ENCODE peak calls at places on chromosomes 16 and 17, in nine cellular contexts. One of them, this sample, is unnamed.

GRCh38 chr17:81127133-81127455 is 38.2 kb upstream of the PVALEF start:
- DNase-seq in dorsolateral prefrontal cortex: no peak
- DNase-seq in progenitor cell of endocrine pancreas: no peak
- DNase-seq in NCI-H1930: no peak
- DNase-seq in stimulated activated CD4-positive, alpha-beta T cell treated with anti-CD3 and anti-CD28 coated beads, Interleukin-1b, Interleukin-23, amount 100 ng/mL, for 24 hours: no peak
- DNase-seq in omental fat pad: no peak
- DNase-seq in A172: no peak
- DNase-seq in kidney tubule cell: no peak
- DNase-seq in EH: no peak
- DNase-seq in this sample: no peak

GRCh38 chr17:61251939-61252865 is 147.4 kb upstream of the TBX2 start:
- DNase-seq in kidney tubule cell: peak
- DNase-seq in A172: peak
- DNase-seq in NCI-H1930: no peak
- DNase-seq in omental fat pad: peak
- DNase-seq in dorsolateral prefrontal cortex: peak
- DNase-seq in stimulated activated CD4-positive, alpha-beta T cell treated with anti-CD3 and anti-CD28 coated beads, Interleukin-1b, Interleukin-23, amount 100 ng/mL, for 24 hours: no peak
- DNase-seq in progenitor cell of endocrine pancreas: no peak
- DNase-seq in EH: peak
- DNase-seq in this sample: no peak

GRCh38 chr16:77943770-77944169 is 78.6 kb upstream of the CLEC3A start:
- DNase-seq in stimulated activated CD4-positive, alpha-beta T cell treated with anti-CD3 and anti-CD28 coated beads, Interleukin-1b, Interleukin-23, amount 100 ng/mL, for 24 hours: no peak
- DNase-seq in omental fat pad: no peak
- DNase-seq in A172: no peak
- DNase-seq in EH: no peak
- DNase-seq in NCI-H1930: peak
- DNase-seq in kidney tubule cell: no peak
- DNase-seq in progenitor cell of endocrine pancreas: no peak
- DNase-seq in dorsolateral prefrontal cortex: no peak
- DNase-seq in this sample: no peak

GRCh38 chr17:70107441-70107840 is 32.4 kb downstream of the KCNJ16 start:
- DNase-seq in progenitor cell of endocrine pancreas: no peak
- DNase-seq in omental fat pad: no peak
- DNase-seq in NCI-H1930: no peak
- DNase-seq in stimulated activated CD4-positive, alpha-beta T cell treated with anti-CD3 and anti-CD28 coated beads, Interleukin-1b, Interleukin-23, amount 100 ng/mL, for 24 hours: no peak
- DNase-seq in A172: no peak
- DNase-seq in EH: no peak
- DNase-seq in dorsolateral prefrontal cortex: no peak
- DNase-seq in kidney tubule cell: no peak
- DNase-seq in this sample: no peak

GRCh38 chr17:37293770-37294169 is 82.0 kb upstream of the C17orf78 start:
- DNase-seq in EH: no peak
- DNase-seq in progenitor cell of endocrine pancreas: no peak
- DNase-seq in NCI-H1930: no peak
- DNase-seq in dorsolateral prefrontal cortex: no peak
- DNase-seq in omental fat pad: no peak
- DNase-seq in kidney tubule cell: no peak
- DNase-seq in A172: no peak
- DNase-seq in stimulated activated CD4-positive, alpha-beta T cell treated with anti-CD3 and anti-CD28 coated beads, Interleukin-1b, Interleukin-23, amount 100 ng/mL, for 24 hours: no peak
- DNase-seq in this sample: no peak

GRCh38 chr16:87917503-87917902 is 18.8 kb downstream of the CA5A start:
- DNase-seq in progenitor cell of endocrine pancreas: no peak
- DNase-seq in kidney tubule cell: no peak
- DNase-seq in A172: no peak
- DNase-seq in NCI-H1930: no peak
- DNase-seq in EH: no peak
- DNase-seq in omental fat pad: no peak
- DNase-seq in stimulated activated CD4-positive, alpha-beta T cell treated with anti-CD3 and anti-CD28 coated beads, Interleukin-1b, Interleukin-23, amount 100 ng/mL, for 24 hours: no peak
- DNase-seq in dorsolateral prefrontal cortex: no peak
- DNase-seq in this sample: no peak

GRCh38 chr16:15807603-15808009 is 49.2 kb downstream of the MYH11 start:
- DNase-seq in NCI-H1930: no peak
- DNase-seq in omental fat pad: no peak
- DNase-seq in progenitor cell of endocrine pancreas: no peak
- DNase-seq in dorsolateral prefrontal cortex: no peak
- DNase-seq in EH: peak
- DNase-seq in A172: no peak
- DNase-seq in stimulated activated CD4-positive, alpha-beta T cell treated with anti-CD3 and anti-CD28 coated beads, Interleukin-1b, Interleukin-23, amount 100 ng/mL, for 24 hours: no peak
- DNase-seq in kidney tubule cell: no peak
- DNase-seq in this sample: no peak

GRCh38 chr17:46986401-46986800 is 7.3 kb upstream of the RPRML start:
- DNase-seq in stimulated activated CD4-positive, alpha-beta T cell treated with anti-CD3 and anti-CD28 coated beads, Interleukin-1b, Interleukin-23, amount 100 ng/mL, for 24 hours: no peak
- DNase-seq in A172: no peak
- DNase-seq in dorsolateral prefrontal cortex: no peak
- DNase-seq in EH: no peak
- DNase-seq in NCI-H1930: no peak
- DNase-seq in omental fat pad: no peak
- DNase-seq in kidney tubule cell: no peak
- DNase-seq in progenitor cell of endocrine pancreas: no peak
- DNase-seq in this sample: no peak

GRCh38 chr16:50591800-50592771 is 43.9 kb downstream of the NKD1 start:
- DNase-seq in kidney tubule cell: peak
- DNase-seq in progenitor cell of endocrine pancreas: no peak
- DNase-seq in A172: peak
- DNase-seq in omental fat pad: no peak
- DNase-seq in EH: no peak
- DNase-seq in stimulated activated CD4-positive, alpha-beta T cell treated with anti-CD3 and anti-CD28 coated beads, Interleukin-1b, Interleukin-23, amount 100 ng/mL, for 24 hours: no peak
- DNase-seq in NCI-H1930: no peak
- DNase-seq in dorsolateral prefrontal cortex: peak
- DNase-seq in this sample: peak